ENCODE peak calls at places on chromosomes 4 and X, in six cellular contexts. I is NB4, N is A549, Z is K562, J is HepG2, T is GM12878. V is an unnamed sample.

GRCh38 chr4:68272860-68273259 is 27.4 kb upstream of the TMPRSS11B start:
- DNase-seq in T (no peak), N (no peak), J (no peak), I (no peak), Z (no peak), V (no peak)

GRCh38 chrX:53003111-53003510 is 44.8 kb upstream of the FAM156A start:
- DNase-seq in I (no peak), N (no peak), Z (no peak), J (no peak), T (no peak), V (no peak)

GRCh38 chr4:113637363-113637762 is 124.2 kb downstream of the CAMK2D start:
- DNase-seq in N (no peak), T (no peak), Z (no peak), I (no peak), J (no peak), V (no peak)

GRCh38 chr4:91621446-91621845 is 682.3 kb upstream of the GRID2 start:
- DNase-seq in Z (no peak), T (no peak), I (no peak), J (no peak), N (no peak), V (no peak)

GRCh38 chr4:7323872-7324650 is 110.7 kb downstream of the PSAPL1 start:
- DNase-seq in T (no peak), N (peak), I (peak), J (peak), Z (peak), V (no peak)

GRCh38 chrX:148601034-148601433 is 100.6 kb downstream of the AFF2 start:
- DNase-seq in Z (peak), J (no peak), T (no peak), I (peak), N (no peak), V (no peak)

GRCh38 chr4:151325320-151326246 is at the start of gene SH3D19:
- DNase-seq in Z (no peak), J (peak), I (no peak), N (peak), T (no peak), V (peak)

GRCh38 chr4:108320066-108320465 is 151.3 kb upstream of the LEF1 start:
- DNase-seq in N (no peak), J (no peak), T (no peak), I (no peak), Z (no peak), V (no peak)

GRCh38 chr4:70838972-70839536 is 636 bp downstream of the GRSF1 start:
- DNase-seq in I (peak), J (peak), T (no peak), N (peak), Z (peak), V (peak)
- TF ChIP-seq POLR2A in I (no peak), J (no peak), T (peak), N (no peak), Z (no peak), V (no peak)

GRCh38 chr4:165517216-165517615 is 138.4 kb downstream of the CPE start:
- DNase-seq in T (no peak), J (no peak), I (no peak), Z (no peak), N (no peak), V (no peak)
- TF ChIP-seq MAX in T (no peak), J (no peak), I (no peak), Z (no peak), N (no peak), V (no peak)

GRCh38 chrX:40933132-40934078 is 151.8 kb upstream of the USP9X start:
- DNase-seq in J (no peak), N (no peak), I (peak), T (peak), Z (peak), V (peak)
- TF ChIP-seq MYC in J (no peak), N (no peak), I (no peak), T (no peak), Z (no peak), V (no peak)

DNA sequence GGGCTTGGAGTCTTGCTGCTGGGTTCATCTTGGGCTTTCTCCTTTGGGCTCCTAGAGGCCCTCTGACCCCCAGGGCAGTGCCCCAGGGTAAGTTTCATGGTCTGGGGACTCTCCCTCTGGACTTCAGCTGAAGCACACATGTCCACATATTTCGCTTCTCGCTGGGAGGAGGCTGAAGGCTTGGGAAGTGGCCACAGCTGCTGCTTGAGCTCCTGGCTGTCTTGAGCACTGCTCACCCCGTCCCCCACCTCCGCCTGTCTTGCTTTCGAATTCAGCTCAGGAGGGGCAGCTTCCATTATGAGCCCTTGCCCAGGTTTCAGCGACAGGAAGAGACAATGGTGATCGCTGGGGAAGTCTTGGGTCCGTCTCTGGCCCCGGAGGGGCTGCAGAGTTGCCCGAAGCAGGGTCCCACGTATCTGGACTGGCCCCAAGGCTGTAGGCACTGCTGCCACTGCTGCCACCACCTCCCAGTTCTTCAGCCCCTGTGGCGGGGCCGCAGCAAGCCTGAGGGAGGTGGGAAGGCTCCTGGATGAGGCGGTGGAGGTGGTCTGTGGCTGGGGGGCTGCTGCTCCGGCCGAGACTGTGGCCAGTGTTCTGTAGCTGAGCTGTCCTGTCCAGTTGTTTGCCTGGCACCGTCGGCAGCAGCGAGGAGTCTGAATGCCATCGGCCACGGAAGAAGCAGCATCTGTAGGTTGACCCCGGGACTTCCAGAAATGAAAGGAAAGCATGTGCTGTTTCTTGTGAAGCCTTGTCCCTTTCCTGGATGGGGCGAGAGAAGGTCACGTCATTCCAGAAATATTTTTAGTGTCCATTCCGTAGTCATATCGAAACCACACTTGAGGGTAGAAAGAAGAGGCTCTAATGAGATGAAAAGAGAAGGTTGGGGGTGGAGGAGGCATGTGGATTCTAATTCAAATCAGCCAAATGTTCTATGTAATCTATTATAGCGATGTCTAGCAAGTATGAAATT is 3.4 kb downstream of the C4orf54 start:
- DNase-seq in Z (no peak), I (no peak), N (no peak), J (no peak), T (no peak), V (no peak)
- TF ChIP-seq POLR2A in Z (no peak), I (no peak), N (no peak), J (no peak), T (no peak), V (no peak)

DNA sequence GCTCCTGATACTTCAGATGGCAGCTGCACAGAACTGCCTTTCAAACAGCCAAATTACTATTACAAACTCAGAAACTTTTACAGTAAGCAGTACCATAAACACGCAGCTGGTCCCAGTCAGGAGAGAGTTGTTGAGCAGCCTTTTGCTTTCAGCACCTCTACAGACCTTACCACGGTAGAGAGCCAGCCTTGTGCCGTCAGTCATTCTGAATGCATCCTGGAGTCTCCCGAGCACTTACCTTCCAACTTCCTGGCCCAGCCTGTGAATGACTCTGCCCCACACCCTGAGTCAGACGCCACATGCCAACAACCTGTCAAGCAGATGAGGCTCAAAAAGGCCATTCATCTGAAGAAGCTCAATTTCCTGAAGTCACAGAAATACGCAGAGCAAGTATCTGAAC is 12.4 kb downstream of the ZBTB49 start:
- DNase-seq in I (no peak), J (no peak), T (no peak), Z (no peak), N (no peak), V (no peak)
- TF ChIP-seq MAX in I (no peak), J (no peak), T (no peak), Z (no peak), N (no peak), V (no peak)

GRCh38 chr4:74133786-74134499 is 24.0 kb upstream of the MTHFD2L start:
- DNase-seq in Z (peak), N (peak), J (peak), T (peak), I (peak), V (peak)
- TF ChIP-seq MYC in Z (no peak), N (no peak), J (no peak), T (no peak), I (no peak), V (no peak)